ENCODE peak calls at places on chromosome 5, in seven cellular contexts. A is GM23338; V is mesendoderm; T is CD4-positive, CD25-positive, alpha-beta regulatory T cell; P is endodermal cell; S is ovary; H is HCT116. U is an unnamed sample.

GRCh38 chr5:43073597-43074546 is 33.8 kb upstream of the ANXA2R start:
- DNase-seq in A (peak; percentile 81), V (peak; percentile 76), T (peak; percentile 68), P (peak; percentile 77), S (no peak), H (peak; percentile 32), U (no peak)

GRCh38 chr5:114319821-114320220 is 42.0 kb upstream of the KCNN2 start:
- DNase-seq in A (no peak), V (no peak), T (no peak), P (no peak), S (no peak), H (no peak), U (no peak)

GRCh38 chr5:120504057-120504456 is 40.0 kb downstream of the PRR16 start:
- DNase-seq in A (no peak), V (no peak), T (no peak), P (no peak), S (no peak), H (no peak), U (no peak)

GRCh38 chr5:132027027-132027426 is 15.6 kb upstream of the ACSL6 start:
- DNase-seq in A (no peak), V (no peak), T (no peak), P (no peak), S (no peak), H (no peak), U (peak; percentile 26)

GRCh38 chr5:117533792-117534191 is 959.2 kb upstream of the SEMA6A start:
- DNase-seq in A (no peak), V (no peak), T (no peak), P (no peak), S (no peak), H (no peak), U (no peak)

GRCh38 chr5:17235736-17236330 is 18.4 kb downstream of the BASP1 start:
- DNase-seq in A (no peak), V (no peak), T (no peak), P (no peak), S (no peak), H (no peak), U (no peak)

GRCh38 chr5:84487963-84488362 is 103.3 kb upstream of the EDIL3 start:
- DNase-seq in A (no peak), V (no peak), T (no peak), P (no peak), S (no peak), H (no peak), U (no peak)

GRCh38 chr5:139747583-139748504 is 47.8 kb upstream of the PSD2 start:
- DNase-seq in A (peak; percentile 70), V (peak; percentile 65), T (peak; percentile 18), P (peak; percentile 82), S (peak; percentile 30), H (no peak), U (no peak)

GRCh38 chr5:128036961-128037360 is 46.6 kb upstream of the SLC12A2 start:
- DNase-seq in A (no peak), V (peak; percentile 34), T (no peak), P (no peak), S (no peak), H (no peak), U (no peak)

GRCh38 chr5:111326551-111326950 is 102.4 kb downstream of the CAMK4 start:
- DNase-seq in A (no peak), V (no peak), T (no peak), P (no peak), S (no peak), H (no peak), U (no peak)

GRCh38 chr5:32173394-32174010 is 617 bp downstream of the GOLPH3 start:
- DNase-seq in A (peak; percentile 76), V (peak; percentile 72), T (peak; percentile 39), P (peak; percentile 88), S (peak; percentile 67), H (no peak), U (no peak)

GRCh38 chr5:115898656-115899055 is 56.9 kb downstream of the AP3S1 start:
- DNase-seq in A (no peak), V (no peak), T (no peak), P (no peak), S (no peak), H (no peak), U (no peak)

GRCh38 chr5:958701-959571 is 49.7 kb upstream of the NKD2 start:
- DNase-seq in A (no peak), V (no peak), T (no peak), P (no peak), S (peak; percentile 74), H (peak; percentile 13), U (no peak)

GRCh38 chr5:88897748-88898147 is 14.8 kb upstream of the MEF2C start:
- DNase-seq in A (peak; percentile 73), V (no peak), T (no peak), P (peak; percentile 60), S (no peak), H (no peak), U (no peak)

GRCh38 chr5:35852084-35852734 is 4.5 kb upstream of the IL7R start:
- DNase-seq in A (no peak), V (no peak), T (peak; percentile 28), P (no peak), S (no peak), H (no peak), U (no peak)

GRCh38 chr5:81949479-81949878 is 22.3 kb upstream of the ATG10 start:
- DNase-seq in A (no peak), V (no peak), T (no peak), P (no peak), S (no peak), H (no peak), U (no peak)

GRCh38 chr5:145245354-145245753 is 589.8 kb downstream of the PRELID2 start:
- DNase-seq in A (peak; percentile 42), V (peak; percentile 78), T (no peak), P (peak; percentile 53), S (no peak), H (no peak), U (no peak)

GRCh38 chr5:179120951-179121666 is 60.9 kb downstream of the ZNF354C start:
- DNase-seq in A (no peak), V (no peak), T (no peak), P (peak; percentile 24), S (no peak), H (no peak), U (no peak)

GRCh38 chr5:75654693-75655315 is 43.6 kb downstream of the ANKDD1B start:
- DNase-seq in A (no peak), V (no peak), T (no peak), P (no peak), S (no peak), H (no peak), U (no peak)

GRCh38 chr5:116320486-116320885 is 235.7 kb downstream of the COMMD10 start:
- DNase-seq in A (no peak), V (no peak), T (no peak), P (no peak), S (no peak), H (no peak), U (no peak)

GRCh38 chr5:87361536-87362213 is 51.1 kb downstream of the CCNH start:
- DNase-seq in A (no peak), V (no peak), T (no peak), P (no peak), S (no peak), H (no peak), U (no peak)

GRCh38 chr5:75152861-75153260 is 83.8 kb downstream of the ANKRD31 start:
- DNase-seq in A (no peak), V (no peak), T (no peak), P (no peak), S (no peak), H (no peak), U (no peak)

GRCh38 chr5:45627076-45627656 is 69.0 kb downstream of the HCN1 start:
- DNase-seq in A (no peak), V (no peak), T (no peak), P (no peak), S (no peak), H (no peak), U (no peak)

GRCh38 chr5:141427783-141428426 is 2.4 kb upstream of the PCDHGA12 start:
- DNase-seq in A (peak; percentile 47), V (no peak), T (no peak), P (no peak), S (no peak), H (no peak), U (no peak)

GRCh38 chr5:125044491-125045282 is 298.2 kb upstream of the ZNF608 start:
- DNase-seq in A (no peak), V (peak; percentile 23), T (no peak), P (no peak), S (no peak), H (no peak), U (no peak)

GRCh38 chr5:136424835-136425694 is 59.7 kb upstream of the TRPC7 start:
- DNase-seq in A (peak; percentile 95), V (peak; percentile 89), T (no peak), P (peak; percentile 97), S (no peak), H (peak; percentile 47), U (peak; percentile 93)

GRCh38 chr5:73282383-73282782 is 109.4 kb downstream of the TMEM174 start:
- DNase-seq in A (no peak), V (no peak), T (no peak), P (no peak), S (no peak), H (no peak), U (no peak)

GRCh38 chr5:144567416-144567770 is 396.7 kb downstream of the KCTD16 start:
- DNase-seq in A (peak; percentile 28), V (peak; percentile 40), T (no peak), P (no peak), S (no peak), H (no peak), U (no peak)

GRCh38 chr5:45521067-45521466 is 175.1 kb downstream of the HCN1 start:
- DNase-seq in A (peak; percentile 87), V (peak; percentile 79), T (no peak), P (peak; percentile 88), S (no peak), H (peak; percentile 62), U (no peak)

GRCh38 chr5:156326718-156327259 is at the start of gene SGCD:
- DNase-seq in A (peak; percentile 16), V (no peak), T (no peak), P (peak; percentile 49), S (peak; percentile 62), H (no peak), U (no peak)
- H3K4me3 ChIP-seq in A (no peak within 1 kb of the TSS), V (no peak within 1 kb of the TSS), T (no peak within 1 kb of the TSS), P (no peak within 1 kb of the TSS), S (peak within 1 kb of the TSS; percentile 45), H (no peak within 1 kb of the TSS), U (peak within 1 kb of the TSS; percentile 62)

GRCh38 chr5:10329808-10330481 is 22.2 kb upstream of the CMBL start:
- DNase-seq in A (no peak), V (no peak), T (no peak), P (no peak), S (no peak), H (no peak), U (no peak)
- H3K4me1 ChIP-seq in A (no peaks in the 10 kb centered on the region), V (no peaks in the 10 kb centered on the region), T (peaks cover 11% of the 10 kb centered on the region), P (no peaks in the 10 kb centered on the region), S (peaks cover 30% of the 10 kb centered on the region), H (no peaks in the 10 kb centered on the region), U (peaks cover 55% of the 10 kb centered on the region)

DNA sequence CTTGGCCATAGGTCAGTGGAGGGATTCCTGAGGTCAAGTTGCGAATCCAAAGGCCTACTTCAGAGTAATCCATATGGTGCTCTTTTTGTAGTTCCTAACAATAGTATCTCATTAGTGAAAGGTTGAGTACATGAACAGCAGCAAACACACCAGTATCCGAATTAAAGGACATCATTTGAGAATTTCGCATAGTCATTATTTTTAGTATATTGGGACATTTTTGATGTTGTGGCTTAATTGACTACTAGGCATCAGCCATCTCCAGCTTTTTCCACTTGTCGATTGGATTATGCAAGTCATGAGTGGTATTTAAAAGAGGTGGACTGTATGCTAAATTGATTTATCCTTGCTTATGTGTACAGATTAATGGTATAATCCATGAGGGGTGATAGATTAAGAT is 23.7 kb downstream of the MAP3K1 start:
- DNase-seq in A (no peak), V (no peak), T (no peak), P (no peak), S (no peak), H (no peak), U (no peak)
- H3K4me3 ChIP-seq in A (no peak overlapping the region), V (no peak overlapping the region), T (peak overlapping the region; percentile 71), P (no peak overlapping the region), S (no peak overlapping the region), H (no peak overlapping the region), U (no peak overlapping the region)

GRCh38 chr5:119270955-119271757 is 84.7 kb upstream of the TNFAIP8 start:
- DNase-seq in A (no peak), V (no peak), T (no peak), P (no peak), S (no peak), H (no peak), U (no peak)
- H3K4me1 ChIP-seq in A (peaks cover 16% of the 10 kb centered on the region), V (peaks cover 25% of the 10 kb centered on the region), T (peaks cover 68% of the 10 kb centered on the region), P (peaks cover 26% of the 10 kb centered on the region), S (peaks cover 1% of the 10 kb centered on the region), H (peaks cover 38% of the 10 kb centered on the region), U (peaks cover 53% of the 10 kb centered on the region)

U was measured in esophagus muscularis mucosa.